ENCODE peak calls at places on chromosomes 4 and X, in seven cellular contexts. One of them, this sample, is unnamed.

GRCh38 chrX:33543757-33544156 is 332.4 kb upstream of the DMD start:
- DNase-seq in right lobe of liver: no peak
- DNase-seq in stomach: no peak
- DNase-seq in esophagus squamous epithelium: no peak
- DNase-seq in ovary: no peak
- DNase-seq in IMR-90: no peak
- DNase-seq in A549: no peak
- DNase-seq in this sample: no peak

GRCh38 chr4:105002278-105002677 is 144.4 kb upstream of the TET2 start:
- DNase-seq in ovary: no peak
- DNase-seq in esophagus squamous epithelium: no peak
- DNase-seq in IMR-90: no peak
- DNase-seq in right lobe of liver: no peak
- DNase-seq in A549: no peak
- DNase-seq in stomach: no peak
- DNase-seq in this sample: no peak

GRCh38 chr4:8328456-8328855 is 58.9 kb downstream of the HTRA3 start:
- DNase-seq in right lobe of liver: no peak
- DNase-seq in A549: no peak
- DNase-seq in esophagus squamous epithelium: no peak
- DNase-seq in IMR-90: no peak
- DNase-seq in stomach: no peak
- DNase-seq in ovary: no peak
- DNase-seq in this sample: no peak

GRCh38 chr4:173057906-173058305 is 110.7 kb upstream of the GALNT7 start:
- DNase-seq in stomach: no peak
- DNase-seq in A549: no peak
- DNase-seq in IMR-90: peak; percentile 12
- DNase-seq in right lobe of liver: no peak
- DNase-seq in ovary: no peak
- DNase-seq in esophagus squamous epithelium: no peak
- DNase-seq in this sample: no peak

GRCh38 chrX:150198776-150199175 is 164.3 kb upstream of the MAMLD1 start:
- DNase-seq in IMR-90: no peak
- DNase-seq in stomach: no peak
- DNase-seq in right lobe of liver: no peak
- DNase-seq in esophagus squamous epithelium: no peak
- DNase-seq in A549: no peak
- DNase-seq in ovary: no peak
- DNase-seq in this sample: no peak

GRCh38 chrX:63664083-63664482 is 120.9 kb downstream of the ARHGEF9 start:
- DNase-seq in stomach: no peak
- DNase-seq in right lobe of liver: no peak
- DNase-seq in A549: no peak
- DNase-seq in esophagus squamous epithelium: no peak
- DNase-seq in ovary: no peak
- DNase-seq in IMR-90: peak; percentile 33
- DNase-seq in this sample: no peak

GRCh38 chr4:54879576-54879975 is 221.8 kb downstream of the KIT start:
- DNase-seq in A549: no peak
- DNase-seq in stomach: no peak
- DNase-seq in IMR-90: peak; percentile 87
- DNase-seq in ovary: no peak
- DNase-seq in esophagus squamous epithelium: no peak
- DNase-seq in right lobe of liver: no peak
- DNase-seq in this sample: no peak

GRCh38 chrX:1807301-1807731 is 192.5 kb downstream of the ASMT start:
- DNase-seq in right lobe of liver: no peak
- DNase-seq in esophagus squamous epithelium: no peak
- DNase-seq in stomach: no peak
- DNase-seq in A549: no peak
- DNase-seq in ovary: no peak
- DNase-seq in IMR-90: peak; percentile 2
- DNase-seq in this sample: peak; percentile 49

GRCh38 chr4:73617256-73617655 is 3.0 kb downstream of the RASSF6 start:
- DNase-seq in IMR-90: no peak
- DNase-seq in ovary: no peak
- DNase-seq in A549: no peak
- DNase-seq in stomach: no peak
- DNase-seq in right lobe of liver: no peak
- DNase-seq in esophagus squamous epithelium: no peak
- DNase-seq in this sample: no peak

GRCh38 chr4:15659768-15660394 is 4.7 kb upstream of the FBXL5 start:
- DNase-seq in ovary: no peak
- DNase-seq in A549: no peak
- DNase-seq in IMR-90: peak; percentile 56
- DNase-seq in stomach: no peak
- DNase-seq in right lobe of liver: no peak
- DNase-seq in esophagus squamous epithelium: no peak
- DNase-seq in this sample: peak; percentile 44

GRCh38 chr4:100510551-100510950 is 7.3 kb downstream of the EMCN start:
- DNase-seq in right lobe of liver: no peak
- DNase-seq in esophagus squamous epithelium: no peak
- DNase-seq in stomach: no peak
- DNase-seq in ovary: no peak
- DNase-seq in A549: no peak
- DNase-seq in IMR-90: no peak
- DNase-seq in this sample: no peak

GRCh38 chr4:88054909-88055308 is 47.5 kb downstream of the PKD2 start:
- DNase-seq in stomach: peak; percentile 26
- DNase-seq in right lobe of liver: peak; percentile 66
- DNase-seq in IMR-90: peak; percentile 72
- DNase-seq in ovary: no peak
- DNase-seq in A549: peak; percentile 72
- DNase-seq in esophagus squamous epithelium: no peak
- DNase-seq in this sample: peak; percentile 31

GRCh38 chr4:53003959-53004358 is 141.8 kb downstream of the RASL11B start:
- DNase-seq in esophagus squamous epithelium: no peak
- DNase-seq in right lobe of liver: no peak
- DNase-seq in IMR-90: peak; percentile 37
- DNase-seq in stomach: no peak
- DNase-seq in ovary: no peak
- DNase-seq in A549: no peak
- DNase-seq in this sample: no peak

GRCh38 chr4:96472103-96472867 is 632.4 kb downstream of the PDHA2 start:
- DNase-seq in stomach: no peak
- DNase-seq in esophagus squamous epithelium: no peak
- DNase-seq in A549: no peak
- DNase-seq in right lobe of liver: no peak
- DNase-seq in ovary: no peak
- DNase-seq in IMR-90: no peak
- DNase-seq in this sample: no peak

GRCh38 chr4:140157341-140157740 is 3.4 kb upstream of the MAML3 start:
- DNase-seq in A549: no peak
- DNase-seq in ovary: no peak
- DNase-seq in IMR-90: no peak
- DNase-seq in esophagus squamous epithelium: no peak
- DNase-seq in stomach: no peak
- DNase-seq in right lobe of liver: no peak
- DNase-seq in this sample: no peak

GRCh38 chrX:81286608-81287007 is 84.7 kb downstream of the SH3BGRL start:
- DNase-seq in stomach: no peak
- DNase-seq in A549: no peak
- DNase-seq in esophagus squamous epithelium: no peak
- DNase-seq in IMR-90: peak; percentile 26
- DNase-seq in ovary: no peak
- DNase-seq in right lobe of liver: no peak
- DNase-seq in this sample: no peak

GRCh38 chr4:79442422-79442821 is 34.4 kb upstream of the GK2 start:
- DNase-seq in esophagus squamous epithelium: no peak
- DNase-seq in ovary: no peak
- DNase-seq in A549: no peak
- DNase-seq in right lobe of liver: no peak
- DNase-seq in IMR-90: no peak
- DNase-seq in stomach: no peak
- DNase-seq in this sample: no peak

GRCh38 chrX:21932277-21932996 is 8.1 kb upstream of the SMS start:
- DNase-seq in stomach: no peak
- DNase-seq in A549: peak; percentile 75
- DNase-seq in IMR-90: peak; percentile 97
- DNase-seq in esophagus squamous epithelium: no peak
- DNase-seq in right lobe of liver: no peak
- DNase-seq in ovary: no peak
- DNase-seq in this sample: peak; percentile 76

GRCh38 chrX:53028678-53029077 is 19.9 kb upstream of the GPR173 start:
- DNase-seq in right lobe of liver: no peak
- DNase-seq in esophagus squamous epithelium: no peak
- DNase-seq in IMR-90: no peak
- DNase-seq in ovary: no peak
- DNase-seq in stomach: no peak
- DNase-seq in A549: no peak
- DNase-seq in this sample: no peak

DNA sequence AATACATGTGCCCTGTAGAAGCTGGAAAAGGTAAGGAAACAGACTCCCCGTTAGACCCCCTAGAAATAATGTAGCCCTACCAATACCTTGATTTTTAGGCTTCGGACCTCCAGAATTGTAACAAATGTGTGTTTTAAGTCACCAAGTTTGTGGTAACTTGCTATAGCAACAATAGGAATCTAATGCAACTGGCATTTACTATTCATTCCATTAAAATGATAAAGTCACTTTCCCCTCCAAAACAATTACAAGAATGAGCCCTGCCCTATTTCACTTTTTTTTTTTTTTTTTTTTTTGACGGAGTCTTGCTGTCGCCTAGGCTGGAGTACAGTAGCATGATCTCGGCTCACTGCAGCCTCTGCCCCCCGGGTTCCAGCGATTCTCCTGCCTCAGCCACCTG is 3.5 kb upstream of the DDX60L start:
- DNase-seq in stomach: no peak
- DNase-seq in A549: no peak
- DNase-seq in IMR-90: peak; percentile 66
- DNase-seq in ovary: no peak
- DNase-seq in esophagus squamous epithelium: no peak
- DNase-seq in right lobe of liver: no peak
- DNase-seq in this sample: no peak
- H3K4me3 ChIP-seq in stomach: no peak overlapping the region
- H3K4me3 ChIP-seq in A549: no peak overlapping the region
- H3K4me3 ChIP-seq in IMR-90: no peak overlapping the region
- H3K4me3 ChIP-seq in ovary: no peak overlapping the region
- H3K4me3 ChIP-seq in esophagus squamous epithelium: no peak overlapping the region
- H3K4me3 ChIP-seq in right lobe of liver: no peak overlapping the region
- H3K4me3 ChIP-seq in this sample: no peak overlapping the region

DNA sequence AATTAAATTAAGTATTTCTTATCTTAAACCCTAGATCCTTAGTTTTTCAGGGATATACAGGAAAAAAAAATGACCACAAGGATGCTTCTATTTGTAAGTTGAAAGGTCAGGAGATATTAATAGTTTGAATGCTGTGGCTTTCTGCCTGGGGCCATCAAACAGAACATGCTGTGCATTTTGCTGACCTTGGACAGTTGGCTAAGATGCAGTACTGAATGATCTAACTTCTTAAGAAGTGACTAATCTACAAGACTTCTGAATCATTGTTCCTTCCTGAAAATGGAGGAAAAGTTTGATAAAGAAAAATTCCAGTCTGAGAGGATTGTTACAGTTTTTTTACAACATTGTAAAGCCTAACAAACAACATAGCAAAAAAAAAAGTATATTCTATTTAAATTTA is 237.8 kb upstream of the JADE1 start:
- DNase-seq in IMR-90: peak; percentile 96
- DNase-seq in esophagus squamous epithelium: no peak
- DNase-seq in right lobe of liver: no peak
- DNase-seq in A549: peak; percentile 94
- DNase-seq in stomach: no peak
- DNase-seq in ovary: peak; percentile 32
- DNase-seq in this sample: peak; percentile 89
- TF ChIP-seq POLR2A in IMR-90: no peak
- TF ChIP-seq POLR2A in esophagus squamous epithelium: no peak
- TF ChIP-seq POLR2A in right lobe of liver: no peak
- TF ChIP-seq POLR2A in A549: no peak
- TF ChIP-seq POLR2A in stomach: no peak
- TF ChIP-seq POLR2A in ovary: no peak
- TF ChIP-seq POLR2A in this sample: no peak

DNA sequence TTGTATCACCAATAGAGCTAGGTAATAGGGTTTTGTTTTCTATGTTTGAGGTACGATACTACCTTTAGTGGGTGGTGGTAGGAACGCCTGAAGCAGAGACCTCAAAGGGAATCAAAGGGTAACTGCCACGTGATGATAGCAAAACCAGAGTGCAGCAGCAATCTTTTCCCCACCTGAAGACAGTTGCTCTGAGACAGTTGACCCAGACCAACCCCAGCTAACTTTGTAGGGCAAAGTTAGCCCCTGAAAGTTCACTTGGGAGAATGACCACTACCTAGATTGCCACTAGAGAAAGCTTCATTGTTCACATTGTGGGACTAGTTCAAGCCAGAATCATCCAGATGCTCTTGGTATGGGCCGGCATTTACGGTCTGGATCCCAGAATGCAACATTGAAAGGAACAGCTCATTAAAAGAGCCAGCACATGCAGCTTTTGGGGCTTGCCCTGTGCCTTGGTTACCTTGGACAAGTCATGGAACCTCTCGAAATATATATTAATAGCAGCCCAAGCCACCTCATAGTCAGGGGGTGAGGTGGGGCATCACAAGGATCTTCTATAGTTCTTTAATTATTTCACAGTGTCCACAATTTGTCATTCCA is 4.0 kb downstream of the SEPTIN6 start:
- DNase-seq in esophagus squamous epithelium: no peak
- DNase-seq in right lobe of liver: no peak
- DNase-seq in IMR-90: no peak
- DNase-seq in stomach: no peak
- DNase-seq in A549: no peak
- DNase-seq in ovary: no peak
- DNase-seq in this sample: no peak
- H3K4me1 ChIP-seq in esophagus squamous epithelium: peaks cover 8% of the 10 kb centered on the region
- H3K4me1 ChIP-seq in right lobe of liver: no peaks in the 10 kb centered on the region
- H3K4me1 ChIP-seq in IMR-90: peaks cover 8% of the 10 kb centered on the region
- H3K4me1 ChIP-seq in stomach: no peaks in the 10 kb centered on the region
- H3K4me1 ChIP-seq in A549: peaks cover 11% of the 10 kb centered on the region
- H3K4me1 ChIP-seq in ovary: no peaks in the 10 kb centered on the region
- H3K4me1 ChIP-seq in this sample: peaks cover 24% of the 10 kb centered on the region

GRCh38 chr4:118270492-118270891 is 82.3 kb downstream of the PRSS12 start:
- DNase-seq in ovary: no peak
- DNase-seq in A549: peak; percentile 43
- DNase-seq in stomach: no peak
- DNase-seq in esophagus squamous epithelium: no peak
- DNase-seq in IMR-90: peak; percentile 66
- DNase-seq in right lobe of liver: no peak
- DNase-seq in this sample: no peak

GRCh38 chr4:118264096-118264495 is 88.7 kb downstream of the PRSS12 start:
- DNase-seq in ovary: no peak
- DNase-seq in A549: no peak
- DNase-seq in esophagus squamous epithelium: no peak
- DNase-seq in IMR-90: no peak
- DNase-seq in stomach: no peak
- DNase-seq in right lobe of liver: no peak
- DNase-seq in this sample: no peak

GRCh38 chr4:118268780-118269179 is 84.0 kb downstream of the PRSS12 start:
- DNase-seq in right lobe of liver: no peak
- DNase-seq in A549: no peak
- DNase-seq in stomach: no peak
- DNase-seq in esophagus squamous epithelium: no peak
- DNase-seq in ovary: no peak
- DNase-seq in IMR-90: no peak
- DNase-seq in this sample: no peak

GRCh38 chr4:118265312-118266144 is 87.3 kb downstream of the PRSS12 start:
- DNase-seq in esophagus squamous epithelium: no peak
- DNase-seq in stomach: peak; percentile 51
- DNase-seq in IMR-90: no peak
- DNase-seq in ovary: no peak
- DNase-seq in A549: no peak
- DNase-seq in right lobe of liver: peak; percentile 66
- DNase-seq in this sample: no peak
- H3K4me3 ChIP-seq in esophagus squamous epithelium: peak overlapping the region; percentile 55
- H3K4me3 ChIP-seq in stomach: peak overlapping the region; percentile 51
- H3K4me3 ChIP-seq in IMR-90: peak overlapping the region; percentile 53
- H3K4me3 ChIP-seq in ovary: peak overlapping the region; percentile 30
- H3K4me3 ChIP-seq in A549: peak overlapping the region; percentile 43
- H3K4me3 ChIP-seq in right lobe of liver: peak overlapping the region; percentile 69
- H3K4me3 ChIP-seq in this sample: no peak overlapping the region